ENCODE peak calls at places on chromosomes 1 and 21, in six cellular contexts. B, I, G, N, S and F are unnamed samples.

GRCh38 chr1:95301614-95302013 is 67.6 kb downstream of the RWDD3 start:
- DNase-seq in B (no peak), I (peak), G (no peak), N (no peak), S (no peak), F (no peak)

GRCh38 chr1:14598007-14598497 is 433 bp upstream of the KAZN start:
- DNase-seq in B (no peak), I (peak), G (peak), N (peak), S (no peak), F (no peak)

GRCh38 chr1:232292818-232293217 is 337.1 kb downstream of the SIPA1L2 start:
- DNase-seq in B (no peak), I (no peak), G (no peak), N (peak), S (no peak), F (no peak)

GRCh38 chr21:44637018-44637850 is at the start of gene KRTAP10-10:
- DNase-seq in B (no peak), I (no peak), G (no peak), N (no peak), S (no peak), F (no peak)

GRCh38 chr21:41703857-41704501 is 62.9 kb downstream of the RIPK4 start:
- DNase-seq in B (no peak), I (no peak), G (no peak), N (no peak), S (no peak), F (no peak)

GRCh38 chr1:46767649-46768282 is 31.1 kb upstream of the CYP4B1 start:
- DNase-seq in B (no peak), I (no peak), G (no peak), N (no peak), S (no peak), F (no peak)

GRCh38 chr1:44036409-44037111 is 5.3 kb upstream of the SLC6A9 start:
- DNase-seq in B (peak), I (peak), G (peak), N (peak), S (peak), F (no peak)

GRCh38 chr1:202831906-202832305 is 21.2 kb downstream of the PCAT6 start:
- DNase-seq in B (no peak), I (no peak), G (no peak), N (no peak), S (no peak), F (no peak)

GRCh38 chr1:229248821-229249817 is 21.8 kb upstream of the RAB4A start:
- DNase-seq in B (no peak), I (no peak), G (peak), N (no peak), S (no peak), F (no peak)

GRCh38 chr1:8536521-8536920 is 218.6 kb downstream of the SLC45A1 start:
- DNase-seq in B (no peak), I (no peak), G (no peak), N (no peak), S (no peak), F (peak)

GRCh38 chr1:227315500-227316346 is 2.6 kb downstream of the CDC42BPA start:
- DNase-seq in B (peak), I (peak), G (peak), N (peak), S (no peak), F (peak)

GRCh38 chr1:246959944-246960693 is 28.4 kb upstream of the AHCTF1 start:
- DNase-seq in B (no peak), I (peak), G (no peak), N (no peak), S (no peak), F (no peak)

GRCh38 chr1:201891451-201892045 is 2.9 kb downstream of the SHISA4 start:
- DNase-seq in B (no peak), I (no peak), G (no peak), N (no peak), S (no peak), F (no peak)

GRCh38 chr1:169779150-169779549 is 15.6 kb downstream of the METTL18 start:
- DNase-seq in B (no peak), I (peak), G (no peak), N (no peak), S (no peak), F (no peak)

GRCh38 chr1:231636157-231636556 is 9.6 kb downstream of the DISC1 start:
- DNase-seq in B (no peak), I (no peak), G (peak), N (no peak), S (no peak), F (no peak)

GRCh38 chr1:186374313-186375151 is 521 bp downstream of the TPR start:
- DNase-seq in B (no peak), I (peak), G (no peak), N (peak), S (no peak), F (peak)

GRCh38 chr1:163820748-163821147 is 499.0 kb downstream of the NUF2 start:
- DNase-seq in B (no peak), I (peak), G (no peak), N (no peak), S (no peak), F (no peak)

GRCh38 chr1:153260980-153261792 is 1.7 kb downstream of the LORICRIN start:
- DNase-seq in B (peak), I (peak), G (peak), N (peak), S (no peak), F (no peak)

GRCh38 chr1:229892515-229893117 is 174.4 kb upstream of the GALNT2 start:
- DNase-seq in B (no peak), I (no peak), G (no peak), N (no peak), S (no peak), F (no peak)

GRCh38 chr21:15149825-15150224 is 85.0 kb upstream of the NRIP1 start:
- DNase-seq in B (no peak), I (no peak), G (no peak), N (no peak), S (no peak), F (no peak)

GRCh38 chr1:201377611-201378092 is at the start of gene TNNT2:
- DNase-seq in B (no peak), I (no peak), G (peak), N (no peak), S (no peak), F (no peak)

GRCh38 chr1:180155202-180155682 is 573 bp downstream of the QSOX1 start:
- DNase-seq in B (peak), I (peak), G (peak), N (peak), S (no peak), F (no peak)

GRCh38 chr1:207861442-207862177 is 49.3 kb downstream of the CD34 start:
- DNase-seq in B (no peak), I (no peak), G (no peak), N (no peak), S (no peak), F (no peak)

GRCh38 chr1:204104331-204105222 is 31.7 kb downstream of the SOX13 start:
- DNase-seq in B (no peak), I (peak), G (no peak), N (peak), S (no peak), F (no peak)

GRCh38 chr1:180691322-180691721 is 59.5 kb downstream of the XPR1 start:
- DNase-seq in B (no peak), I (no peak), G (no peak), N (no peak), S (no peak), F (no peak)

GRCh38 chr1:45512641-45513054 is 9.0 kb downstream of the PRDX1 start:
- DNase-seq in B (peak), I (peak), G (peak), N (peak), S (no peak), F (peak)

GRCh38 chr1:161200992-161201827 is 957 bp upstream of the NDUFS2 start:
- DNase-seq in B (peak), I (no peak), G (no peak), N (no peak), S (no peak), F (no peak)

GRCh38 chr1:78779831-78780230 is 130.2 kb downstream of the IFI44 start:
- DNase-seq in B (no peak), I (no peak), G (no peak), N (no peak), S (no peak), F (no peak)

GRCh38 chr21:34022557-34023335 is 50.6 kb upstream of the MRPS6 start:
- DNase-seq in B (no peak), I (peak), G (peak), N (no peak), S (no peak), F (no peak)

GRCh38 chr1:211606914-211607751 is 28.2 kb upstream of the SLC30A1 start:
- DNase-seq in B (no peak), I (peak), G (no peak), N (no peak), S (no peak), F (no peak)

GRCh38 chr1:35708952-35709351 is 9.7 kb downstream of the C1orf216 start:
- DNase-seq in B (no peak), I (no peak), G (no peak), N (no peak), S (no peak), F (no peak)

GRCh38 chr1:10867138-10867721 is 70.8 kb upstream of the CASZ1 start:
- DNase-seq in B (peak), I (peak), G (peak), N (peak), S (no peak), F (no peak)

GRCh38 chr1:19688041-19688842 is 23.6 kb downstream of the HTR6 start:
- DNase-seq in B (no peak), I (no peak), G (no peak), N (no peak), S (no peak), F (no peak)

GRCh38 chr1:207828046-207828445 is 76.2 kb downstream of the CD46 start:
- DNase-seq in B (no peak), I (no peak), G (no peak), N (no peak), S (no peak), F (no peak)

GRCh38 chr1:200042119-200042436 is 14.6 kb downstream of the NR5A2 start:
- DNase-seq in B (no peak), I (no peak), G (peak), N (no peak), S (no peak), F (no peak)

GRCh38 chr1:226223786-226224244 is 351 bp downstream of the MIXL1 start:
- DNase-seq in B (no peak), I (peak), G (peak), N (no peak), S (no peak), F (no peak)

GRCh38 chr1:104195395-104195794 is 445.7 kb downstream of the AMY1C start:
- DNase-seq in B (no peak), I (no peak), G (peak), N (no peak), S (no peak), F (no peak)

GRCh38 chr1:204036882-204037645 is 35.9 kb upstream of the SOX13 start:
- DNase-seq in B (no peak), I (no peak), G (peak), N (no peak), S (no peak), F (no peak)